ENCODE peak calls at places on chromosomes 13 and 19, in ten cellular contexts. N, X, T, D, C, Y, F, P, O and E are unnamed samples.

GRCh38 chr19:7318176-7318575 is 24.0 kb upstream of the INSR start:
- DNase-seq in N (no peak), C (no peak), X (no peak), T (no peak), Y (no peak), P (no peak), D (no peak), F (no peak), O (no peak), E (no peak)

GRCh38 chr13:96238241-96238640 is 148.3 kb downstream of the HS6ST3 start:
- DNase-seq in C (no peak), N (no peak), P (no peak), F (no peak), T (no peak), Y (no peak), D (peak), O (no peak), X (no peak), E (no peak)

GRCh38 chr19:4984448-4984990 is 15.6 kb downstream of the KDM4B start:
- DNase-seq in C (no peak), P (no peak), F (peak), N (no peak), Y (no peak), D (no peak), O (peak), X (no peak), T (no peak), E (no peak)

GRCh38 chr13:42757678-42758420 is 23.5 kb upstream of the FAM216B start:
- DNase-seq in O (no peak), C (no peak), N (no peak), X (no peak), Y (no peak), P (no peak), T (no peak), F (no peak), D (no peak), E (no peak)

GRCh38 chr19:18173572-18174294 is at the start of gene IFI30:
- DNase-seq in O (peak), X (peak), T (peak), F (peak), P (peak), Y (no peak), C (peak), N (no peak), D (peak), E (peak)

GRCh38 chr13:101529419-101529818 is 76.9 kb downstream of the ITGBL1 start:
- DNase-seq in Y (peak), N (peak), P (no peak), C (no peak), D (no peak), T (peak), O (no peak), F (no peak), X (no peak), E (no peak)

GRCh38 chr19:1807695-1808394 is 4.2 kb downstream of the ATP8B3 start:
- DNase-seq in C (no peak), F (peak), D (no peak), O (no peak), P (no peak), T (no peak), Y (no peak), X (no peak), N (no peak), E (no peak)

GRCh38 chr19:40055832-40056504 is at the start of gene ZNF780B:
- DNase-seq in F (peak), T (peak), Y (peak), X (peak), C (peak), O (peak), D (peak), P (peak), N (peak), E (peak)

GRCh38 chr13:111398715-111399299 is 78.4 kb downstream of the TEX29 start:
- DNase-seq in D (no peak), F (no peak), Y (no peak), X (no peak), O (no peak), C (no peak), P (no peak), T (no peak), N (no peak), E (no peak)

GRCh38 chr13:20227288-20227687 is 4.8 kb downstream of the GJB6 start:
- DNase-seq in F (no peak), N (no peak), P (no peak), C (no peak), D (no peak), T (no peak), O (no peak), X (no peak), Y (no peak), E (no peak)

GRCh38 chr19:44753619-44753931 is 5.1 kb downstream of the BCL3 start:
- DNase-seq in F (no peak), O (no peak), N (no peak), P (no peak), Y (no peak), T (no peak), X (no peak), C (no peak), D (no peak), E (no peak)

GRCh38 chr19:39195755-39196154 is 1.0 kb upstream of the NCCRP1 start:
- DNase-seq in C (no peak), D (no peak), O (peak), N (no peak), F (no peak), P (no peak), X (no peak), T (no peak), Y (no peak), E (no peak)

GRCh38 chr13:29589234-29589633 is 6.3 kb downstream of the SLC7A1 start:
- DNase-seq in X (no peak), T (no peak), F (no peak), P (no peak), C (no peak), O (no peak), N (no peak), Y (peak), D (peak), E (no peak)

GRCh38 chr19:19602136-19602712 is 16.3 kb downstream of the PBX4 start:
- DNase-seq in T (no peak), D (no peak), P (no peak), C (no peak), O (no peak), X (no peak), N (no peak), F (no peak), Y (no peak), E (peak)

GRCh38 chr13:113458218-113459065 is 5.2 kb upstream of the ADPRHL1 start:
- DNase-seq in P (no peak), T (peak), F (peak), X (no peak), N (peak), Y (peak), C (no peak), O (peak), D (peak), E (no peak)

GRCh38 chr13:41019027-41019487 is at the start of gene ELF1:
- DNase-seq in N (peak), P (peak), T (peak), C (peak), D (no peak), F (no peak), X (no peak), Y (peak), O (no peak), E (peak)

GRCh38 chr13:82739881-82740280 is 1142.4 kb downstream of the SLITRK1 start:
- DNase-seq in Y (peak), O (no peak), N (peak), P (no peak), C (no peak), X (no peak), F (no peak), T (peak), D (no peak), E (no peak)

GRCh38 chr13:76822691-76823267 is 63.4 kb downstream of the KCTD12 start:
- DNase-seq in P (no peak), T (peak), F (no peak), X (no peak), C (no peak), Y (peak), O (no peak), D (no peak), N (peak), E (peak)

GRCh38 chr13:25881946-25882574 is 169.8 kb downstream of the SHISA2 start:
- DNase-seq in X (no peak), D (peak), T (peak), F (no peak), O (no peak), P (peak), N (peak), Y (no peak), C (no peak), E (no peak)

GRCh38 chr13:93227906-93228801 is 1.5 kb downstream of the GPC6 start:
- DNase-seq in N (peak), C (peak), O (peak), Y (peak), X (peak), P (peak), T (peak), D (peak), F (peak), E (no peak)

GRCh38 chr19:11125994-11126685 is 29.4 kb downstream of the SPC24 start:
- DNase-seq in X (peak), D (peak), O (peak), Y (peak), T (peak), F (peak), C (peak), P (peak), N (peak), E (peak)

GRCh38 chr13:52850396-52851152 is 2.1 kb upstream of the PCDH8 start:
- DNase-seq in Y (peak), D (peak), X (peak), P (peak), T (peak), N (peak), F (peak), C (no peak), O (peak), E (peak)

GRCh38 chr13:110944121-110944967 is 29.5 kb upstream of the ANKRD10 start:
- DNase-seq in D (peak), F (peak), N (peak), Y (peak), X (no peak), P (peak), O (peak), T (peak), C (peak), E (peak)

GRCh38 chr19:7109678-7110289 is 40.3 kb downstream of the ZNF557 start:
- DNase-seq in F (no peak), O (no peak), N (no peak), T (peak), P (no peak), C (no peak), D (peak), Y (no peak), X (no peak), E (no peak)

GRCh38 chr13:101654916-101655315 is 202.4 kb downstream of the ITGBL1 start:
- DNase-seq in C (no peak), P (no peak), O (no peak), Y (peak), T (peak), X (no peak), F (no peak), D (no peak), N (peak), E (no peak)

GRCh38 chr13:48158290-48158689 is 63.4 kb upstream of the MED4 start:
- DNase-seq in N (no peak), P (no peak), X (no peak), O (no peak), D (no peak), T (no peak), F (no peak), Y (no peak), C (peak), E (no peak)

GRCh38 chr13:112207124-112207523 is 140.2 kb downstream of the SOX1 start:
- DNase-seq in D (peak), X (no peak), F (no peak), C (no peak), O (no peak), P (no peak), Y (no peak), T (no peak), N (no peak), E (no peak)

GRCh38 chr13:77185721-77186120 is 141.2 kb downstream of the MYCBP2 start:
- DNase-seq in N (no peak), C (no peak), D (no peak), F (no peak), Y (no peak), T (no peak), P (no peak), O (no peak), X (no peak), E (peak)

GRCh38 chr19:814108-815078 is 7.4 kb downstream of the PLPPR3 start:
- DNase-seq in X (no peak), F (no peak), N (no peak), O (no peak), T (no peak), P (no peak), D (no peak), Y (no peak), C (no peak), E (no peak)

GRCh38 chr19:7605490-7606222 is 10.0 kb downstream of the CAMSAP3 start:
- DNase-seq in C (no peak), P (no peak), X (no peak), N (no peak), D (peak), O (no peak), Y (no peak), T (peak), F (no peak), E (no peak)

GRCh38 chr19:49272204-49272603 is 52.8 kb downstream of the SLC6A16 start:
- DNase-seq in D (no peak), Y (peak), C (no peak), N (peak), X (no peak), F (no peak), P (no peak), T (peak), O (no peak), E (peak)

GRCh38 chr13:40236566-40237168 is 429.8 kb downstream of the FOXO1 start:
- DNase-seq in P (peak), T (peak), C (peak), N (peak), D (no peak), F (peak), Y (no peak), X (peak), O (no peak), E (no peak)

GRCh38 chr13:41554626-41555386 is 97.5 kb downstream of the RGCC start:
- DNase-seq in O (no peak), P (no peak), C (no peak), D (no peak), X (no peak), F (no peak), T (no peak), N (no peak), Y (no peak), E (no peak)

GRCh38 chr19:57279418-57280164 is 694 bp upstream of the ZNF460 start:
- DNase-seq in C (peak), N (peak), D (peak), Y (peak), X (peak), F (peak), P (peak), O (peak), T (peak), E (peak)
- TF ChIP-seq CTCF in C (no peak), N (no peak), D (peak), Y (peak), X (no peak), F (peak), P (peak), O (no peak), T (peak), E (peak)

GRCh38 chr19:32767951-32768679 is 48.5 kb downstream of the TDRD12 start:
- DNase-seq in X (no peak), C (no peak), P (no peak), O (no peak), T (no peak), Y (no peak), D (no peak), F (no peak), N (no peak), E (no peak)
- H3K27ac ChIP-seq in X (no peak), C (no peak), P (no peak), O (no peak), T (no peak), Y (no peak), D (no peak), F (no peak), N (no peak), E (no peak)

DNA sequence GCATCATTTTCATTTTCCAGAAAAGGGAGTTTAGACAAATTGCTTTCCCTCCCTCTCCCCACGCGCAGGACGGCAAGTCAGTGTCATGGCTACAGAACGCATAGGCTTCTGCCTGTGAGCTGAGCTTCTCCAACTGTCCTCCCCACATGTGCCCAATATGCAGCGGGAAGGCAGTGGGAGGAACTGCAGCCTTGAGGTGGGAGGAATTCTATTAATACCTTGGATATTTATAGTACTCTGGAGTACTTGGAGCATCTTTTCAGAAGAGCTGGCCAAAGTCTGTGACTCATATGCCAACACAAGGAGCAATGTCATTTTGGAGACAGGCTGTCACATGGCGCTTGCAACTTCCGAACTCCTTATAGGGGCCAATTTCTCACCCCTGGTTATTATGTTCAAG is 245.1 kb upstream of the SERP2 start:
- DNase-seq in P (no peak), N (peak), D (no peak), C (no peak), F (peak), T (peak), O (no peak), Y (peak), X (no peak), E (no peak)
- TF ChIP-seq CTCF in P (no peak), N (no peak), D (no peak), C (no peak), F (peak), T (no peak), O (no peak), Y (no peak), X (no peak), E (no peak)

GRCh38 chr13:108560092-108560491 is 69.3 kb upstream of the MYO16 start:
- DNase-seq in P (no peak), X (no peak), T (no peak), D (no peak), C (no peak), F (no peak), N (no peak), Y (no peak), O (no peak), E (no peak)

GRCh38 chr13:108561152-108561551 is 68.3 kb upstream of the MYO16 start:
- DNase-seq in P (no peak), D (no peak), T (no peak), N (no peak), X (no peak), O (no peak), F (no peak), Y (no peak), C (peak), E (no peak)

DNA sequence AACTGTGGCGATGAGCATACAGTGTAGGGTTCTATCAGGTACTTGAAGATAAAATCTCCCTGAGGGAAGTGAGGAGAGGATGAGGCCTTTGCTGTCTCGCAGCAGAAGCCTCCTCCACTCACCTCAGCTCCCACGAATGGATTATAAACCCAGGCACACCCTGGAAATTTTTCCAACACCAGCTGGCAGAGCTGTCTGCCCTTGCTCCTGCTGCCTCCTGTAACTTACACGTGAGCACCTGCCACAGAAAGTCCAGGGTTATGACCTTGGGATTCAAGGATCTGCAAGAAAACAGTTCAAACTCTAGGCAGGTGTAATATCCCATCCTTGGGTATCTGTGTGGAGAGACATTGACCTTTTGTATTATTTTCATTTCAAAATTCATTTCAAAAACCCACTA is 70.9 kb upstream of the MYO16 start:
- DNase-seq in N (no peak), X (no peak), C (no peak), T (no peak), D (no peak), F (no peak), Y (no peak), O (no peak), P (no peak), E (no peak)
- H3K27ac ChIP-seq in N (no peak), X (no peak), C (no peak), T (no peak), D (no peak), F (no peak), Y (no peak), O (no peak), P (no peak), E (no peak)

DNA sequence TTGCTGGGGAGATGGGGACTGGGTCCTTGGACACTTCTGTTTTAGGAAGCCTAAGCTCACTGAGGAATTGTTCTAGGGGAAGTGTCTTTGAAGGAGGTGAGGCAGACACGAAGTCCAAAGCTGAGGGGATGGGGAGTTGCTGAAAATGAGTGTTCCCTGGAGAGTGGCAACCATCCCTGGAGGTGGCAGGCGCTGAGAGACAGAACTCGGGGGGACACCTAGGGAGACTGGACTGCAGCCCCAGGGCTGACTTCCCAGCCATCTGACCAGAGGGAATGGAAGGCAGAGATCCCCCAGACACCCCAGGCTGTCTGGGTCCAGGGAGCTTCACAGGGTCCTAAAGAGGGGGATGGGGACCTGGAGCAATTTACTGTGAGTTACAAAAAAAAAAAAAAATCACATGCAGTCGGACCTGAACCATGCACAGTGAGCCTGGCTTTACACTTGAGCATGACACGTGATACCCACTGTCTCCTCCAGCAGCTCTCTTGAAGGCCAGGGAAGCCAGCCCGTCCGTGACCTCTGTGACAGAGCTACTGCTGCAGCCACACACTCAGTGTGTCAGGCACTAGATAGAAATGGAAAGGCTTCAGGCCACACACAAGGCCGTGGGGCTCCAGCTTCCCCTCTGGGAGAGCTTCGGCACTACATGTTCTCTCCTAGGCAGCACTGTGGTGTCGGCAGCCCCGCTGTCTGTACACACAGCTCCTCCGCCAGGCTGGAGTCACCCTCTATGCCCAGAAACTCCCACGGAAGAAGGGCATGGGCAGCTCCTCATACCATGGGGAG is 77.1 kb upstream of the KCTD15 start:
- DNase-seq in D (no peak), F (no peak), T (no peak), P (no peak), X (no peak), N (no peak), O (no peak), C (no peak), Y (no peak), E (no peak)
- TF ChIP-seq CTCF in D (no peak), F (no peak), T (no peak), P (no peak), X (no peak), N (no peak), O (no peak), C (no peak), Y (no peak), E (no peak)